ENCODE peak calls at places on chromosome 3, in seven cellular contexts. V, H, I, X, P, R and M are unnamed samples.

GRCh38 chr3:112002458-112002971 is 3.8 kb downstream of the TAGLN3 start:
- DNase-seq in V (no peak), H (no peak), X (no peak), R (no peak), I (no peak), P (peak), M (peak)

GRCh38 chr3:2822611-2823010 is 287.6 kb downstream of the IL5RA start:
- DNase-seq in X (no peak), H (no peak), V (no peak), R (no peak), P (no peak), I (no peak), M (no peak)

GRCh38 chr3:81419196-81419595 is 342.2 kb downstream of the GBE1 start:
- DNase-seq in H (peak), X (no peak), R (no peak), V (peak), I (no peak), P (peak), M (peak)

GRCh38 chr3:10173095-10173925 is 8.6 kb downstream of the IRAK2 start:
- DNase-seq in R (no peak), I (no peak), X (no peak), H (no peak), V (no peak), P (peak), M (no peak)

GRCh38 chr3:150083653-150084037 is 113.0 kb upstream of the PFN2 start:
- DNase-seq in P (peak), V (peak), R (no peak), X (no peak), H (peak), I (no peak), M (no peak)

GRCh38 chr3:55487376-55488241 is 503 bp upstream of the WNT5A start:
- DNase-seq in V (peak), H (peak), X (peak), R (no peak), I (peak), P (peak), M (no peak)

GRCh38 chr3:141452045-141452444 is 34.8 kb upstream of the RASA2 start:
- DNase-seq in X (no peak), H (peak), V (peak), P (peak), I (no peak), R (no peak), M (peak)

GRCh38 chr3:95338446-95338845 is 1275.6 kb downstream of the NSUN3 start:
- DNase-seq in P (no peak), I (no peak), V (no peak), X (no peak), H (no peak), R (no peak), M (no peak)

GRCh38 chr3:153028336-153028735 is 133.7 kb upstream of the RAP2B start:
- DNase-seq in V (peak), I (no peak), R (no peak), H (peak), X (no peak), P (peak), M (no peak)

GRCh38 chr3:4030567-4030966 is 231.3 kb downstream of the LRRN1 start:
- DNase-seq in I (no peak), P (no peak), X (no peak), H (no peak), V (no peak), R (no peak), M (no peak)

GRCh38 chr3:132083159-132083558 is 48.3 kb upstream of the CPNE4 start:
- DNase-seq in I (no peak), X (no peak), P (no peak), H (no peak), R (no peak), V (no peak), M (no peak)

GRCh38 chr3:59809750-59810444 is 760.1 kb upstream of the CFAP20DC start:
- DNase-seq in H (peak), V (peak), X (no peak), P (peak), R (no peak), I (no peak), M (peak)

GRCh38 chr3:64815195-64815627 is 127.4 kb upstream of the ADAMTS9 start:
- DNase-seq in H (peak), X (no peak), R (no peak), V (peak), I (no peak), P (peak), M (no peak)

GRCh38 chr3:42166214-42166613 is 75.1 kb downstream of the TRAK1 start:
- DNase-seq in R (no peak), H (no peak), V (no peak), X (no peak), P (no peak), I (no peak), M (no peak)

GRCh38 chr3:122392868-122393844 is 9.2 kb downstream of the FAM162A start:
- DNase-seq in I (no peak), X (no peak), H (peak), V (peak), P (peak), R (no peak), M (peak)

GRCh38 chr3:106814231-106814630 is 563.0 kb upstream of the CCDC54 start:
- DNase-seq in H (peak), X (no peak), V (peak), R (no peak), P (no peak), I (no peak), M (no peak)

GRCh38 chr3:174955513-174956001 is 96.4 kb downstream of the NAALADL2 start:
- DNase-seq in P (peak), R (no peak), I (no peak), X (no peak), V (no peak), H (peak), M (peak)

GRCh38 chr3:81965696-81966095 is 204.3 kb upstream of the GBE1 start:
- DNase-seq in H (no peak), V (no peak), R (no peak), I (no peak), P (no peak), X (no peak), M (no peak)

GRCh38 chr3:107956991-107957467 is 133.8 kb downstream of the CD47 start:
- DNase-seq in R (no peak), I (peak), H (peak), P (peak), V (peak), X (peak), M (no peak)

GRCh38 chr3:46276497-46277099 is 34.3 kb downstream of the CCR3 start:
- DNase-seq in V (no peak), I (no peak), P (no peak), H (peak), X (peak), R (peak), M (peak)

GRCh38 chr3:111590096-111590491 is 5.1 kb downstream of the ZBED2 start:
- DNase-seq in R (no peak), V (no peak), H (no peak), P (no peak), I (no peak), X (no peak), M (peak)

GRCh38 chr3:32420138-32420981 is 28.7 kb downstream of the CMTM7 start:
- DNase-seq in P (peak), H (peak), X (no peak), V (peak), I (no peak), R (peak), M (peak)

GRCh38 chr3:101253429-101253828 is 66.9 kb downstream of the IMPG2 start:
- DNase-seq in R (no peak), X (no peak), H (no peak), V (no peak), P (no peak), I (no peak), M (peak)

GRCh38 chr3:115932807-115933206 is 309.5 kb downstream of the GAP43 start:
- DNase-seq in H (no peak), X (no peak), V (no peak), P (no peak), I (no peak), R (no peak), M (no peak)

GRCh38 chr3:115931581-115931980 is 308.3 kb downstream of the GAP43 start:
- DNase-seq in R (no peak), I (no peak), P (peak), H (no peak), X (no peak), V (no peak), M (peak)

DNA sequence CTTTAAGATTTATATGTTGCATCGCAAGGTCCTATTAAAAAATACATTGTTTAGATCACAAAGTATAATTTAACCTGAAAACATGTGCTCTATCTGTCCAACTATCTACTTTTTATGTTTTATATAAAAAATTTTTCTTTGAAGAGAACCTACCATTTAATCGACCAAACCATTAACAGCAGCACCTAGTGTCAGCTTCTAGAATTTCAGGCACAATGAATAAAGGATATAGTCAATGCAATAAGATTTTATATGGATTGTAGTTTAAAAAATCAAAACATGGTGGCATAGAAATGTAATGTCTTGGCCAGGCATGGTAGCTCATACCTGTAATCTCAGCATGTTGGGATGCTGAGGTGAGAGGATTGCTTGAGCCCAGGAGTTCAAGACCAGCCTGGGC is 313.7 kb downstream of the GAP43 start:
- DNase-seq in V (no peak), P (no peak), H (no peak), X (no peak), R (no peak), I (no peak), M (peak)
- TF ChIP-seq CTCF in V (peak), P (peak), H (peak), X (peak), R (no peak), I (no peak), M (peak)

GRCh38 chr3:52046186-52046913 is 10.0 kb downstream of the DUSP7 start:
- DNase-seq in V (peak), P (peak), R (no peak), X (no peak), I (no peak), H (peak), M (peak)
- H3K4me3 ChIP-seq in V (no peak), P (no peak), R (no peak), X (no peak), I (no peak), H (no peak), M (no peak)

GRCh38 chr3:5271061-5271683 is 83.7 kb downstream of the EDEM1 start:
- DNase-seq in R (no peak), V (no peak), H (no peak), X (no peak), P (no peak), I (no peak), M (no peak)

GRCh38 chr3:5274116-5274515 is 86.6 kb downstream of the EDEM1 start:
- DNase-seq in X (no peak), I (no peak), H (no peak), P (no peak), R (no peak), V (no peak), M (no peak)

GRCh38 chr3:5267253-5267652 is 79.7 kb downstream of the EDEM1 start:
- DNase-seq in V (no peak), R (no peak), P (no peak), H (no peak), I (no peak), X (no peak), M (no peak)

GRCh38 chr3:5267889-5268288 is 80.4 kb downstream of the EDEM1 start:
- DNase-seq in R (no peak), P (no peak), X (no peak), V (no peak), I (no peak), H (no peak), M (no peak)

GRCh38 chr3:5270656-5271055 is 83.1 kb downstream of the EDEM1 start:
- DNase-seq in R (no peak), P (no peak), V (no peak), I (no peak), H (no peak), X (no peak), M (no peak)
- TF ChIP-seq CTCF in R (no peak), P (no peak), V (no peak), I (no peak), H (no peak), X (no peak), M (no peak)

GRCh38 chr3:123696796-123697195 is 111.9 kb upstream of the HACD2 start:
- DNase-seq in I (no peak), R (no peak), P (peak), H (peak), X (no peak), V (no peak), M (no peak)
- H3K4me3 ChIP-seq in I (peak), R (peak), P (no peak), H (no peak), X (peak), V (no peak), M (no peak)

GRCh38 chr3:23359116-23359515 is 156.0 kb downstream of the UBE2E2 start:
- DNase-seq in H (no peak), I (no peak), X (no peak), P (no peak), V (no peak), R (no peak), M (no peak)
- TF ChIP-seq CTCF in H (no peak), I (no peak), X (no peak), P (no peak), V (no peak), R (no peak), M (no peak)

DNA sequence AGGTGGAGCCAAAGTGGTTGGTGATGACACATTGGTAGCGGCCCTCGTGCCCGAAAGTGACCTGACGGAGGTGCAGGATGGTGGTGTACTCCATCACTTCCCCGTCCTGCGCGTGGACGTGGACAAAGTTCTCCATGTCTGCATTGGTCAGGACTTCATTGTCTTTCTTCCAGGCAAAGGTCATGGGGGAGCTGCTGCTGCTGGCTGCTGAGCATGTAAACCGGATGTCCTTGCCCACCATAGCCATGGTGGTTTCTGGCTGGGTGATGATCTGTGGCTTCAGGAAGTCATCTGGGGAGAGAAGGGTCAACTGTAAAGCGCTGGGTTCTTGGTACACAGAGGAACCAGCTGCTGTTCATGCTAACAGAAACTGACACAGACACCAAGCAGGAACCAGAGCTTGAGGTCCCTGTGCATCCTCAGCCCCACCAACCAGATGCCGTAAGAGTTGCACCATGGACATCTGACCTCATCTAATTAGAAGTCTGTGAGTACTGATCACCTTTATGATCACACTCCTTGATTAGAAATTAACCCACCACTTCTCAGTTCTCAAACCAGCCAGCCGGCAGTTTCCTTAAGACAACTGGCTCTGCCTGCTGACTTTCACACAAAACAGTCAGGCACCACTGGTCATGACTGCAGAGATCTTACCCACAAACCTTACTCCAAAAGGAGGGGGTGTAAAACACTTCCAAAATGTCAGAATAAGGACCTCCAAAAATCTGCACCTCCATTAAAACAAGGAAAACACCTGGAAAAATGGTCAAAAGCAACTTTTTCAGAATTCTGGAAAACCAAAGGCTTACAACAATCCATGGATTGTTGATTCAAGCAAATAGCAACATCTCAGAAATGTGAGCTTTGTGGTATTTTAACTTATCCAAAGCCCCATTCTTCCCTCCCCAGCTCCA is 114.6 kb downstream of the LRIG1 start:
- DNase-seq in P (no peak), R (no peak), H (no peak), V (no peak), I (no peak), X (no peak), M (no peak)
- H3K4me3 ChIP-seq in P (no peak), R (no peak), H (no peak), V (no peak), I (no peak), X (no peak), M (no peak)

DNA sequence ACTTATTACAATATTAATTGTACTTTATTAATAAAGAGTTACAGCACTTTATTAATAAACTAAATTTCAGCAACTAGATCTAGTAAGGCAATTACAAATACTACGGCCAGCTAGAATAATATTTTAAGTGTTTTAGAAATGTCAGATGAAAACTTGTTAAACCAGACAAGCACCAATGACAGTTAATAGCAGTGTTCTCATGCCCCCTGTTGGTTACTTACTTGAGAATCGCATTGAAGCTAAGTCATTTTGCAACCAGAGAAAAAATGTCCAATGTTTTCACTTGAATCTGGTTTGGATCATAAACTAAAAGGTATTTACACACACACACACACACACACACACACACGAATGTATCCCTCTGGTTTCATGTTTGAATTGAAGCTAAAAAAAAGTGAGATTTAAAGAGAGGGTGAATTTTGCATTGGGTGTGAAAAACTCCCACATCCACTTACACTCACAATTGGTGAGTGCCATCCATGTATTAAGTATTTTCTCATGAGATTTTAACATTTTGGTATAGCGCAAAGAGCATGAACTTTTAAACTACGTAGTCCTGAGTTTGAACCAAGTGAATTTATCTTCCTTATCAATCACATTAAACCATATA is 347.7 kb downstream of the ZBBX start:
- DNase-seq in H (peak), P (peak), X (no peak), V (peak), R (no peak), I (no peak), M (peak)
- TF ChIP-seq CTCF in H (peak), P (peak), X (peak), V (peak), R (no peak), I (no peak), M (peak)